ENCODE peak calls at places on chromosomes 3 and 15, in four cellular contexts. J, S, H and O are unnamed samples. For H3K27me3 and H3K4me1, the result is how much of the 10 kb centered on the place peaks cover.

GRCh38 chr3:20041197-20041780 is 1.0 kb downstream of the KAT2B start:
- DNase-seq in S (peak), J (peak), H (peak), O (peak)

GRCh38 chr3:126433496-126434263 is 39.0 kb downstream of the CFAP100 start:
- DNase-seq in S (peak), H (no peak), J (no peak), O (no peak)

GRCh38 chr3:190718691-190719090 is 143.8 kb downstream of the GMNC start:
- DNase-seq in S (no peak), H (no peak), J (no peak), O (no peak)

GRCh38 chr3:105367063-105367405 is 325 bp downstream of the ALCAM start:
- DNase-seq in J (no peak), S (peak), H (peak), O (peak)

GRCh38 chr3:111809196-111809595 is 49.9 kb upstream of the PHLDB2 start:
- DNase-seq in H (no peak), J (no peak), S (no peak), O (no peak)

GRCh38 chr3:76352069-76352847 is 566.9 kb upstream of the ZNF717 start:
- DNase-seq in S (no peak), J (no peak), H (no peak), O (no peak)

GRCh38 chr15:45796433-45796832 is 161.6 kb downstream of the SQOR start:
- DNase-seq in S (no peak), J (no peak), H (no peak), O (no peak)

GRCh38 chr15:88663216-88663615 is 24.4 kb downstream of the ISG20 start:
- DNase-seq in S (no peak), H (no peak), J (no peak), O (peak)

GRCh38 chr3:177705976-177706866 is 508.9 kb upstream of the TBL1XR1 start:
- DNase-seq in S (peak), J (peak), H (no peak), O (no peak)

GRCh38 chr15:48802257-48802656 is 8.6 kb downstream of the CEP152 start:
- DNase-seq in J (no peak), S (no peak), H (no peak), O (no peak)

GRCh38 chr15:88745696-88746095 is 57.5 kb upstream of the ACAN start:
- DNase-seq in J (no peak), S (no peak), H (no peak), O (no peak)

GRCh38 chr3:63046152-63046551 is 170.9 kb upstream of the CADPS start:
- DNase-seq in H (no peak), J (no peak), S (no peak), O (no peak)

GRCh38 chr3:170589113-170589512 is 3.2 kb upstream of the SLC7A14 start:
- DNase-seq in S (no peak), H (no peak), J (no peak), O (no peak)

GRCh38 chr15:95826831-95827230 is 503.7 kb upstream of the NR2F2 start:
- DNase-seq in H (no peak), J (no peak), S (no peak), O (no peak)

GRCh38 chr3:131053021-131053420 is 26.3 kb downstream of the NEK11 start:
- DNase-seq in S (no peak), H (no peak), J (no peak), O (no peak)

GRCh38 chr3:42501681-42502428 is 588 bp upstream of the VIPR1 start:
- DNase-seq in J (peak), H (peak), S (peak), O (peak)

GRCh38 chr15:40500584-40501330 is 30.0 kb downstream of the CHST14 start:
- DNase-seq in S (no peak), H (no peak), J (no peak), O (no peak)

GRCh38 chr3:170585937-170586310 is at the start of gene SLC7A14:
- DNase-seq in J (no peak), H (no peak), S (no peak), O (no peak)

GRCh38 chr15:83046558-83047127 is 20.4 kb downstream of the BTBD1 start:
- DNase-seq in S (no peak), H (no peak), J (no peak), O (no peak)

GRCh38 chr3:8784676-8785435 is 15.4 kb upstream of the OXTR start:
- DNase-seq in S (no peak), J (no peak), H (no peak), O (no peak)

GRCh38 chr3:112629425-112629824 is 11.5 kb downstream of the CCDC80 start:
- DNase-seq in H (peak), J (peak), S (peak), O (peak)

GRCh38 chr15:43232289-43232874 is 11.6 kb upstream of the EPB42 start:
- DNase-seq in J (no peak), H (no peak), S (no peak), O (no peak)

GRCh38 chr3:64016941-64017620 is 6.2 kb downstream of the PSMD6 start:
- DNase-seq in S (no peak), J (no peak), H (no peak), O (no peak)

GRCh38 chr3:100396967-100397366 is 3.9 kb downstream of the TOMM70 start:
- DNase-seq in J (no peak), H (no peak), S (no peak), O (no peak)

GRCh38 chr3:64493149-64493548 is 194.7 kb downstream of the ADAMTS9 start:
- DNase-seq in H (no peak), S (no peak), J (no peak), O (no peak)

GRCh38 chr3:14537590-14538450 is 2.3 kb downstream of the GRIP2 start:
- DNase-seq in S (no peak), J (no peak), H (no peak), O (peak)

GRCh38 chr15:100932676-100933348 is 13.7 kb downstream of the LRRK1 start:
- DNase-seq in S (no peak), H (no peak), J (no peak), O (no peak)

GRCh38 chr3:124995460-124995994 is 60.3 kb downstream of the HEG1 start:
- DNase-seq in H (peak), S (peak), J (peak), O (peak)

GRCh38 chr15:71784719-71785118 is 25.6 kb upstream of the NR2E3 start:
- DNase-seq in S (no peak), J (no peak), H (no peak), O (no peak)

GRCh38 chr3:70889162-70890045 is 577.0 kb upstream of the MDFIC2 start:
- DNase-seq in H (no peak), S (no peak), J (no peak), O (no peak)

GRCh38 chr15:66777596-66778313 is 75.7 kb downstream of the SMAD6 start:
- DNase-seq in S (no peak), H (no peak), J (no peak), O (peak)

GRCh38 chr15:52295421-52295991 is at the start of gene MYO5C:
- DNase-seq in J (peak), H (peak), S (peak), O (peak)

GRCh38 chr3:9951962-9952805 is at the start of gene PRRT3:
- DNase-seq in J (no peak), S (no peak), H (no peak), O (no peak)

GRCh38 chr3:169659858-169660614 is 3.5 kb downstream of the MECOM start:
- DNase-seq in S (peak), J (no peak), H (no peak), O (no peak)

GRCh38 chr15:38040615-38041014 is 106.2 kb downstream of the TMCO5A start:
- DNase-seq in H (no peak), S (no peak), J (no peak), O (no peak)

GRCh38 chr3:141397996-141398395 is 29.7 kb downstream of the ZBTB38 start:
- DNase-seq in S (no peak), H (no peak), J (no peak), O (no peak)
- H3K4me3 ChIP-seq in S (no peak), H (no peak), J (no peak), O (no peak)

GRCh38 chr3:69197455-69197854 is 75.1 kb upstream of the LMOD3 start:
- DNase-seq in J (no peak), H (no peak), S (no peak), O (no peak)
- H3K27me3 ChIP-seq in J (under half), H (under half), S (under half), O (under half)

GRCh38 chr15:60814062-60814461 is 335.1 kb upstream of the ICE2 start:
- DNase-seq in J (no peak), H (no peak), S (no peak), O (peak)

GRCh38 chr15:60804986-60805949 is 326.3 kb upstream of the ICE2 start:
- DNase-seq in H (no peak), S (no peak), J (no peak), O (peak)

GRCh38 chr15:60814855-60815254 is 335.9 kb upstream of the ICE2 start:
- DNase-seq in S (no peak), H (no peak), J (no peak), O (no peak)

GRCh38 chr15:60804551-60804950 is 325.6 kb upstream of the ICE2 start:
- DNase-seq in J (no peak), S (no peak), H (no peak), O (no peak)

GRCh38 chr15:60809375-60809774 is 330.4 kb upstream of the ICE2 start:
- DNase-seq in H (no peak), S (no peak), J (no peak), O (no peak)
- H3K4me1 ChIP-seq in H (under half), S (under half), J (under half), O (under half)

DNA sequence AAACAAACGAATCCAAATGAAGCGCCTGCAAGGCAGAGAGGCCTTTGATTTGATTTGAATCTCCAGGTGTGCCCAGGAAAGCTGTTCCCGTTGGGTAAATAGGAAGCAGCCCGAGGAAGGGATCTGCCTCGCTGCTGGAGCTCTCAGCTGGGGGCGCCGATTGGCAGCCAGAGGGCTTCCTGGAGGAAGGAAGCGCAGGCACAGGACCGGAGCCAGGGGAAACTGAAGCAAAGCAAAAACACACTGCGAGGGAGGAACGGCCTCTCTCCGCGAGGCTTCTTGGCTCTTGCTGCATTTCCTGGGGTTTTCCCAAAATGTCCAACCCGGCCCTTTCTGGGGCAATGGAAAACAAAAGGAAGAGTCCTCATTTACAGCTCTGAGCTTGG is 80.3 kb downstream of the TMEM266 start:
- DNase-seq in H (no peak), S (peak), J (no peak), O (no peak)
- H3K4me3 ChIP-seq in H (no peak), S (no peak), J (no peak), O (no peak)

GRCh38 chr3:56983427-56983826 is 77.0 kb upstream of the SPATA12 start:
- DNase-seq in H (no peak), J (no peak), S (no peak), O (no peak)
- H3K27me3 ChIP-seq in H (under half), J (under half), S (under half), O (under half)

GRCh38 chr3:138842483-138843188 is 7.9 kb upstream of the PIK3CB start:
- DNase-seq in H (no peak), S (no peak), J (no peak), O (peak)
- H3K4me1 ChIP-seq in H (under half), S (under half), J (under half), O (under half)

GRCh38 chr3:16102905-16103364 is 71.5 kb upstream of the GALNT15 start:
- DNase-seq in H (no peak), S (no peak), J (no peak), O (no peak)

GRCh38 chr3:16101295-16102186 is 72.9 kb upstream of the GALNT15 start:
- DNase-seq in J (no peak), S (no peak), H (no peak), O (no peak)

GRCh38 chr3:16104161-16104560 is 70.3 kb upstream of the GALNT15 start:
- DNase-seq in J (no peak), H (no peak), S (no peak), O (no peak)

GRCh38 chr3:16102187-16102561 is 72.3 kb upstream of the GALNT15 start:
- DNase-seq in S (no peak), H (no peak), J (no peak), O (no peak)

GRCh38 chr3:16103472-16103871 is 71.0 kb upstream of the GALNT15 start:
- DNase-seq in S (no peak), H (no peak), J (no peak), O (no peak)
- H3K4me3 ChIP-seq in S (no peak), H (no peak), J (no peak), O (no peak)

GRCh38 chr15:60006808-60007346 is 2.8 kb downstream of the FOXB1 start:
- DNase-seq in H (no peak), J (no peak), S (no peak), O (no peak)
- H3K27me3 ChIP-seq in H (half or more), J (under half), S (half or more), O (under half)

DNA sequence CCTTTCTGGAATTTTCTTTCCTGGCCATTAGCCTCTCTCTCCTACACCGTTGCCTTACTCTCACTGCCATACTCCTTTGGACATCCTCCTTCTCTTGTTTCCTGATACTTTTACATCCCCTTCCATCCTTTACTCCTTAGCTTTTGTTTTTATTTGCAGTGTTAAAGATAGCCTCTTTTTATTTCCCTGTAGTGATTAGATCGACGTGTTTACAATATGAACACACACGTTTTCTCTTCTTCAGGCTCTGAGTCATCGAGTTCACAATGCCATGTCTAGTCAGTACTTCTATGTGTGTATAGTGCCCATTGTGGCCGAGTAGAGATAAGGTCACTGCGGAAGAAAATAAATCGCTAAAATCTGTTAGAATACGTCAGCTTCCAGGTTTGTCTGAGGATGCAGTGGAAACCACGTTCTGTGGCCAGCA is 208.5 kb downstream of the LPP start:
- DNase-seq in H (no peak), J (peak), S (no peak), O (no peak)
- H3K4me1 ChIP-seq in H (under half), J (under half), S (half or more), O (under half)